ENCODE peak calls at places on chromosomes 6 and 20, in five cellular contexts. H is AG09309, W is GM04503, B is NCI-H1092 treated with DMSO at 0.1 percent for 48 hours, K is GM23338. R is an unnamed sample.

GRCh38 chr6:125923371-125923877 is 33.1 kb upstream of the HINT3 start:
- DNase-seq in H (no peak), W (no peak), B (no peak), K (no peak), R (no peak)

GRCh38 chr20:38271609-38272120 is 11.1 kb upstream of the KIAA1755 start:
- DNase-seq in H (no peak), W (no peak), B (no peak), K (no peak), R (no peak)

GRCh38 chr6:126339796-126340750 is at the start of gene CENPW:
- DNase-seq in H (peak; percentile 2), W (peak; percentile 18), B (peak; percentile 56), K (peak; percentile 98), R (peak; percentile 90)

GRCh38 chr6:30769088-30769852 is 24.9 kb upstream of the IER3 start:
- DNase-seq in H (peak; percentile 86), W (peak; percentile 71), B (no peak), K (peak; percentile 66), R (no peak)

GRCh38 chr6:18277181-18278006 is 13.1 kb upstream of the DEK start:
- DNase-seq in H (no peak), W (no peak), B (peak; percentile 28), K (peak; percentile 66), R (no peak)

GRCh38 chr6:1613631-1614447 is 4.1 kb downstream of the FOXC1 start:
- DNase-seq in H (no peak), W (no peak), B (no peak), K (peak; percentile 90), R (no peak)

GRCh38 chr6:138493413-138493812 is 5.9 kb downstream of the NHSL1 start:
- DNase-seq in H (peak; percentile 52), W (peak; percentile 46), B (no peak), K (peak; percentile 78), R (peak; percentile 93)

GRCh38 chr20:57632286-57632685 is 12.1 kb upstream of the ZBP1 start:
- DNase-seq in H (no peak), W (no peak), B (no peak), K (no peak), R (no peak)

GRCh38 chr6:44542401-44543116 is 155.1 kb downstream of the CDC5L start:
- DNase-seq in H (no peak), W (no peak), B (no peak), K (peak; percentile 37), R (no peak)

GRCh38 chr20:37913563-37914366 is 10.8 kb downstream of the VSTM2L start:
- DNase-seq in H (no peak), W (no peak), B (no peak), K (peak; percentile 36), R (no peak)

GRCh38 chr6:108796875-108797274 is 51.3 kb upstream of the ARMC2 start:
- DNase-seq in H (no peak), W (no peak), B (no peak), K (no peak), R (no peak)

GRCh38 chr6:77778527-77778926 is 125.7 kb downstream of the MEI4 start:
- DNase-seq in H (no peak), W (no peak), B (no peak), K (no peak), R (no peak)

GRCh38 chr6:169070506-169071176 is 183.0 kb downstream of the THBS2 start:
- DNase-seq in H (peak; percentile 100), W (peak; percentile 100), B (no peak), K (no peak), R (peak; percentile 64)

GRCh38 chr6:7204726-7205125 is 97.0 kb downstream of the RREB1 start:
- DNase-seq in H (peak; percentile 33), W (peak; percentile 31), B (no peak), K (no peak), R (no peak)

GRCh38 chr6:14728396-14729024 is 517.4 kb upstream of the JARID2 start:
- DNase-seq in H (no peak), W (no peak), B (no peak), K (no peak), R (no peak)

R was measured in breast epithelium.